ENCODE peak calls at places on chromosomes 11 and 22, in five cellular contexts. One of them, this sample, is unnamed.

GRCh38 chr11:87819141-87819540 is 356.1 kb downstream of the RAB38 start:
- DNase-seq in HuH-7.5: no peak
- DNase-seq in cardiac fibroblast: peak; percentile 2
- DNase-seq in NCI-H1930: no peak
- DNase-seq in stimulated activated naive CD8-positive, alpha-beta T cell treated with anti-CD3 and anti-CD28 coated beads, Interleukin-15, Interleukin-2, amounts not matched to agents 100 U/mL and 50 U/mL, for 24 hours: no peak
- DNase-seq in this sample: no peak

GRCh38 chr11:12291767-12292166 is 85.6 kb upstream of the PARVA start:
- DNase-seq in NCI-H1930: no peak
- DNase-seq in HuH-7.5: no peak
- DNase-seq in stimulated activated naive CD8-positive, alpha-beta T cell treated with anti-CD3 and anti-CD28 coated beads, Interleukin-15, Interleukin-2, amounts not matched to agents 100 U/mL and 50 U/mL, for 24 hours: no peak
- DNase-seq in cardiac fibroblast: no peak
- DNase-seq in this sample: no peak

GRCh38 chr11:44334356-44335004 is 24.5 kb upstream of the ALX4 start:
- DNase-seq in cardiac fibroblast: no peak
- DNase-seq in NCI-H1930: no peak
- DNase-seq in stimulated activated naive CD8-positive, alpha-beta T cell treated with anti-CD3 and anti-CD28 coated beads, Interleukin-15, Interleukin-2, amounts not matched to agents 100 U/mL and 50 U/mL, for 24 hours: no peak
- DNase-seq in HuH-7.5: no peak
- DNase-seq in this sample: no peak

GRCh38 chr11:114185436-114185835 is 110.8 kb upstream of the NNMT start:
- DNase-seq in stimulated activated naive CD8-positive, alpha-beta T cell treated with anti-CD3 and anti-CD28 coated beads, Interleukin-15, Interleukin-2, amounts not matched to agents 100 U/mL and 50 U/mL, for 24 hours: no peak
- DNase-seq in NCI-H1930: no peak
- DNase-seq in HuH-7.5: no peak
- DNase-seq in cardiac fibroblast: no peak
- DNase-seq in this sample: peak; percentile 81

GRCh38 chr22:46551321-46551720 is 13.9 kb upstream of the CELSR1 start:
- DNase-seq in stimulated activated naive CD8-positive, alpha-beta T cell treated with anti-CD3 and anti-CD28 coated beads, Interleukin-15, Interleukin-2, amounts not matched to agents 100 U/mL and 50 U/mL, for 24 hours: no peak
- DNase-seq in HuH-7.5: no peak
- DNase-seq in NCI-H1930: no peak
- DNase-seq in cardiac fibroblast: no peak
- DNase-seq in this sample: no peak

GRCh38 chr11:64031001-64031400 is 4.7 kb upstream of the FLRT1 start:
- DNase-seq in HuH-7.5: no peak
- DNase-seq in NCI-H1930: no peak
- DNase-seq in stimulated activated naive CD8-positive, alpha-beta T cell treated with anti-CD3 and anti-CD28 coated beads, Interleukin-15, Interleukin-2, amounts not matched to agents 100 U/mL and 50 U/mL, for 24 hours: no peak
- DNase-seq in cardiac fibroblast: no peak
- DNase-seq in this sample: no peak

GRCh38 chr11:2940930-2941821 is 12.0 kb upstream of the PHLDA2 start:
- DNase-seq in NCI-H1930: no peak
- DNase-seq in stimulated activated naive CD8-positive, alpha-beta T cell treated with anti-CD3 and anti-CD28 coated beads, Interleukin-15, Interleukin-2, amounts not matched to agents 100 U/mL and 50 U/mL, for 24 hours: no peak
- DNase-seq in HuH-7.5: no peak
- DNase-seq in cardiac fibroblast: no peak
- DNase-seq in this sample: no peak

GRCh38 chr11:128477811-128478210 is 109.5 kb downstream of the ETS1 start:
- DNase-seq in HuH-7.5: no peak
- DNase-seq in NCI-H1930: no peak
- DNase-seq in stimulated activated naive CD8-positive, alpha-beta T cell treated with anti-CD3 and anti-CD28 coated beads, Interleukin-15, Interleukin-2, amounts not matched to agents 100 U/mL and 50 U/mL, for 24 hours: no peak
- DNase-seq in cardiac fibroblast: no peak
- DNase-seq in this sample: no peak

GRCh38 chr22:25360411-25360810 is 141.0 kb downstream of the CRYBB2 start:
- DNase-seq in cardiac fibroblast: no peak
- DNase-seq in stimulated activated naive CD8-positive, alpha-beta T cell treated with anti-CD3 and anti-CD28 coated beads, Interleukin-15, Interleukin-2, amounts not matched to agents 100 U/mL and 50 U/mL, for 24 hours: no peak
- DNase-seq in HuH-7.5: no peak
- DNase-seq in NCI-H1930: no peak
- DNase-seq in this sample: no peak

GRCh38 chr11:134528453-134528852 is 116.4 kb upstream of the B3GAT1 start:
- DNase-seq in cardiac fibroblast: no peak
- DNase-seq in HuH-7.5: no peak
- DNase-seq in stimulated activated naive CD8-positive, alpha-beta T cell treated with anti-CD3 and anti-CD28 coated beads, Interleukin-15, Interleukin-2, amounts not matched to agents 100 U/mL and 50 U/mL, for 24 hours: no peak
- DNase-seq in NCI-H1930: no peak
- DNase-seq in this sample: no peak

GRCh38 chr22:50027639-50028537 is 15.3 kb upstream of the IL17REL start:
- DNase-seq in HuH-7.5: no peak
- DNase-seq in stimulated activated naive CD8-positive, alpha-beta T cell treated with anti-CD3 and anti-CD28 coated beads, Interleukin-15, Interleukin-2, amounts not matched to agents 100 U/mL and 50 U/mL, for 24 hours: peak; percentile 72
- DNase-seq in cardiac fibroblast: no peak
- DNase-seq in NCI-H1930: no peak
- DNase-seq in this sample: peak; percentile 44

GRCh38 chr22:17888855-17889254 is 114.6 kb upstream of the BID start:
- DNase-seq in HuH-7.5: no peak
- DNase-seq in cardiac fibroblast: peak; percentile 15
- DNase-seq in NCI-H1930: no peak
- DNase-seq in stimulated activated naive CD8-positive, alpha-beta T cell treated with anti-CD3 and anti-CD28 coated beads, Interleukin-15, Interleukin-2, amounts not matched to agents 100 U/mL and 50 U/mL, for 24 hours: no peak
- DNase-seq in this sample: no peak

GRCh38 chr22:29695129-29695926 is 24.5 kb upstream of the CABP7 start:
- DNase-seq in HuH-7.5: no peak
- DNase-seq in cardiac fibroblast: no peak
- DNase-seq in NCI-H1930: no peak
- DNase-seq in stimulated activated naive CD8-positive, alpha-beta T cell treated with anti-CD3 and anti-CD28 coated beads, Interleukin-15, Interleukin-2, amounts not matched to agents 100 U/mL and 50 U/mL, for 24 hours: no peak
- DNase-seq in this sample: no peak

GRCh38 chr11:123718075-123718868 is 23.2 kb downstream of the ZNF202 start:
- DNase-seq in stimulated activated naive CD8-positive, alpha-beta T cell treated with anti-CD3 and anti-CD28 coated beads, Interleukin-15, Interleukin-2, amounts not matched to agents 100 U/mL and 50 U/mL, for 24 hours: no peak
- DNase-seq in NCI-H1930: no peak
- DNase-seq in HuH-7.5: no peak
- DNase-seq in cardiac fibroblast: peak; percentile 7
- DNase-seq in this sample: no peak

GRCh38 chr11:120057595-120058581 is 80.0 kb downstream of the TRIM29 start:
- DNase-seq in stimulated activated naive CD8-positive, alpha-beta T cell treated with anti-CD3 and anti-CD28 coated beads, Interleukin-15, Interleukin-2, amounts not matched to agents 100 U/mL and 50 U/mL, for 24 hours: no peak
- DNase-seq in NCI-H1930: no peak
- DNase-seq in cardiac fibroblast: peak; percentile 9
- DNase-seq in HuH-7.5: no peak
- DNase-seq in this sample: no peak

GRCh38 chr11:119780264-119780953 is 51.4 kb upstream of the NECTIN1 start:
- DNase-seq in HuH-7.5: no peak
- DNase-seq in cardiac fibroblast: no peak
- DNase-seq in stimulated activated naive CD8-positive, alpha-beta T cell treated with anti-CD3 and anti-CD28 coated beads, Interleukin-15, Interleukin-2, amounts not matched to agents 100 U/mL and 50 U/mL, for 24 hours: no peak
- DNase-seq in NCI-H1930: no peak
- DNase-seq in this sample: no peak

GRCh38 chr11:111969344-111969743 is 32.2 kb downstream of the DIXDC1 start:
- DNase-seq in NCI-H1930: no peak
- DNase-seq in HuH-7.5: no peak
- DNase-seq in stimulated activated naive CD8-positive, alpha-beta T cell treated with anti-CD3 and anti-CD28 coated beads, Interleukin-15, Interleukin-2, amounts not matched to agents 100 U/mL and 50 U/mL, for 24 hours: no peak
- DNase-seq in cardiac fibroblast: no peak
- DNase-seq in this sample: no peak

GRCh38 chr11:128324051-128324481 is 263.3 kb downstream of the ETS1 start:
- DNase-seq in cardiac fibroblast: no peak
- DNase-seq in NCI-H1930: no peak
- DNase-seq in stimulated activated naive CD8-positive, alpha-beta T cell treated with anti-CD3 and anti-CD28 coated beads, Interleukin-15, Interleukin-2, amounts not matched to agents 100 U/mL and 50 U/mL, for 24 hours: peak; percentile 76
- DNase-seq in HuH-7.5: no peak
- DNase-seq in this sample: no peak

GRCh38 chr11:31706357-31706756 is 104.8 kb downstream of the PAX6 start:
- DNase-seq in cardiac fibroblast: no peak
- DNase-seq in stimulated activated naive CD8-positive, alpha-beta T cell treated with anti-CD3 and anti-CD28 coated beads, Interleukin-15, Interleukin-2, amounts not matched to agents 100 U/mL and 50 U/mL, for 24 hours: no peak
- DNase-seq in NCI-H1930: no peak
- DNase-seq in HuH-7.5: no peak
- DNase-seq in this sample: no peak

GRCh38 chr22:33529424-33530113 is 390.7 kb downstream of the LARGE1 start:
- DNase-seq in NCI-H1930: no peak
- DNase-seq in cardiac fibroblast: peak; percentile 72
- DNase-seq in stimulated activated naive CD8-positive, alpha-beta T cell treated with anti-CD3 and anti-CD28 coated beads, Interleukin-15, Interleukin-2, amounts not matched to agents 100 U/mL and 50 U/mL, for 24 hours: no peak
- DNase-seq in HuH-7.5: no peak
- DNase-seq in this sample: no peak

GRCh38 chr11:82671451-82671850 is 62.2 kb downstream of the FAM181B start:
- DNase-seq in NCI-H1930: no peak
- DNase-seq in stimulated activated naive CD8-positive, alpha-beta T cell treated with anti-CD3 and anti-CD28 coated beads, Interleukin-15, Interleukin-2, amounts not matched to agents 100 U/mL and 50 U/mL, for 24 hours: no peak
- DNase-seq in cardiac fibroblast: no peak
- DNase-seq in HuH-7.5: no peak
- DNase-seq in this sample: no peak

GRCh38 chr11:18633256-18634139 is 644 bp downstream of the SPTY2D1 start:
- DNase-seq in stimulated activated naive CD8-positive, alpha-beta T cell treated with anti-CD3 and anti-CD28 coated beads, Interleukin-15, Interleukin-2, amounts not matched to agents 100 U/mL and 50 U/mL, for 24 hours: peak; percentile 37
- DNase-seq in NCI-H1930: no peak
- DNase-seq in HuH-7.5: no peak
- DNase-seq in cardiac fibroblast: no peak
- DNase-seq in this sample: no peak